ENCODE peak calls at places on chromosomes 7 and 10, in seven cellular contexts. R, F, K, D, X, W and S are unnamed samples.

GRCh38 chr10:51001587-51001986 is 72.7 kb upstream of the PRKG1 start:
- DNase-seq in X (no peak), F (no peak), D (no peak), K (no peak), R (no peak), W (peak; percentile 4), S (peak; percentile 31)

GRCh38 chr7:102077081-102077480 is 209.6 kb upstream of the SH2B2 start:
- DNase-seq in W (no peak), X (no peak), K (no peak), D (no peak), R (no peak), F (no peak), S (no peak)

GRCh38 chr10:51786016-51786683 is 86.8 kb upstream of the CSTF2T start:
- DNase-seq in K (no peak), W (no peak), D (no peak), R (no peak), X (no peak), F (no peak), S (no peak)

GRCh38 chr7:76023002-76023401 is 24.8 kb downstream of the STYXL1 start:
- DNase-seq in D (no peak), R (no peak), W (no peak), K (no peak), F (no peak), X (no peak), S (no peak)

GRCh38 chr7:4237296-4238235 is 444.5 kb upstream of the FOXK1 start:
- DNase-seq in K (no peak), F (no peak), R (no peak), D (no peak), X (no peak), W (no peak), S (no peak)

GRCh38 chr10:107733731-107734130 is 569.2 kb upstream of the SORCS1 start:
- DNase-seq in F (no peak), D (no peak), K (no peak), R (no peak), W (no peak), X (no peak), S (no peak)

GRCh38 chr7:112546723-112547513 is 66.1 kb downstream of the LSMEM1 start:
- DNase-seq in D (no peak), X (no peak), F (no peak), K (no peak), R (no peak), W (no peak), S (no peak)

GRCh38 chr7:68409851-68410250 is 1188.4 kb upstream of the AUTS2 start:
- DNase-seq in X (no peak), D (no peak), K (no peak), R (no peak), F (no peak), W (no peak), S (no peak)